ENCODE peak calls at places on chromosomes 5 and 9, in five cellular contexts. A, Q, Z, H and Y are unnamed samples.

GRCh38 chr9:135088979-135089847 is 1.7 kb downstream of the OLFM1 start:
- DNase-seq in A (no peak), Q (no peak), Z (no peak), H (no peak), Y (no peak)

GRCh38 chr5:124059200-124059599 is 547.2 kb downstream of the CSNK1G3 start:
- DNase-seq in Q (no peak), H (no peak), Z (no peak), A (no peak), Y (no peak)

GRCh38 chr5:91266184-91266705 is 116.9 kb downstream of the ARRDC3 start:
- DNase-seq in Z (no peak), Q (no peak), H (no peak), A (no peak), Y (no peak)

GRCh38 chr5:106154280-106154716 is 1516.4 kb downstream of the EFNA5 start:
- DNase-seq in H (no peak), Z (no peak), A (no peak), Q (no peak), Y (no peak)

GRCh38 chr5:43065384-43066230 is 25.5 kb upstream of the ANXA2R start:
- DNase-seq in A (peak; percentile 69), Z (peak; percentile 49), H (peak; percentile 63), Q (peak; percentile 26), Y (peak; percentile 79)

GRCh38 chr9:132142883-132143282 is 19.0 kb upstream of the NTNG2 start:
- DNase-seq in Q (no peak), A (no peak), H (no peak), Z (no peak), Y (no peak)

GRCh38 chr5:170427672-170428236 is 38.6 kb upstream of the KCNMB1 start:
- DNase-seq in H (no peak), Z (no peak), Q (no peak), A (no peak), Y (no peak)

GRCh38 chr9:34929506-34930102 is 28.5 kb upstream of the PHF24 start:
- DNase-seq in Q (no peak), A (peak; percentile 53), H (no peak), Z (no peak), Y (peak; percentile 9)

GRCh38 chr5:92177926-92178487 is 794.9 kb upstream of the ARRDC3 start:
- DNase-seq in H (no peak), Z (no peak), A (no peak), Q (no peak), Y (no peak)

GRCh38 chr9:113879906-113880305 is 3.8 kb downstream of the ZNF618 start:
- DNase-seq in H (no peak), A (no peak), Q (no peak), Z (no peak), Y (no peak)

GRCh38 chr9:93674580-93675335 is 98.4 kb downstream of the PHF2 start:
- DNase-seq in H (peak; percentile 38), A (peak; percentile 1), Q (no peak), Z (no peak), Y (no peak)

GRCh38 chr9:128823362-128823902 is 5.1 kb downstream of the ENDOG start:
- DNase-seq in H (no peak), Q (no peak), Z (no peak), A (no peak), Y (no peak)

GRCh38 chr9:127814619-127815511 is 12.2 kb downstream of the FPGS start:
- DNase-seq in A (no peak), H (no peak), Z (no peak), Q (no peak), Y (no peak)

GRCh38 chr9:127812009-127812408 is 9.3 kb downstream of the FPGS start:
- DNase-seq in A (no peak), Z (no peak), Q (no peak), H (no peak), Y (no peak)

GRCh38 chr9:127813739-127814226 is 11.1 kb downstream of the FPGS start:
- DNase-seq in H (no peak), Z (no peak), Q (no peak), A (no peak), Y (no peak)

GRCh38 chr9:127810378-127811187 is 7.9 kb downstream of the FPGS start:
- DNase-seq in Q (no peak), A (no peak), H (no peak), Z (no peak), Y (no peak)

DNA sequence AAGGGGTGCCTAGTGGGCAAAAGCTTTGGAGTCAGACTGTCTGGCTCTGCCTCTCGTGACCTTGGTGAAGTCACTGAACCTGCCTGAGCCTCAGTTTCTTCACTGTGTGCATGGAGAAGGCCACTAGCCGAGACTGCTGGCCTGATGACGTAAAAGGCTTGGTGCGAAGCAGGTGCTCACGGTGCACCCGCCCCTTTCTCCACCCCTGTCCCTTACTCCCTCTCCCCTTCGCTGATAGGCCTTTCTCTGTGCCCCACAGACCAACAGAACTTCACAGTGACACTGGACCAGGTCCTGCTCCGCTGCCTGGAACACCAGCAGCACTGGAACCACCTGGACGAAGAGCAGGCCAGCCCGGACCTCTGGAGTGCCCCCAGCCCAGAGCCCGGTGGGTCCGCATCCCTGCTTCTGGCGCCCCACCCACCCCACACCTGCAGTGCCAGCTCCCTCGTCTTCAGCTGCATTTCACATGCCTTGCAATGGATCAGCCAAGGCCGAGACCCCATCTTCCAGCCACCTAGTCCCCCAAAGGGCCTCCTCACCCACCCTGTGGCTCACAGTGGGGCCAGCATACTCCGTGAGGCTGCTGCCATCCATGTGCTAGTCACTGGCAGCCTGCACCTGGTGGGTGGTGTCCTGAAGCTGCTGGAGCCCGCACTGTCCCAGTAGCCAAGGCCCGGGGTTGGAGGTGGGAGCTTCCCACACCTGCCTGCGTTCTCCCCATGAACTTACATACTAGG is 10.4 kb downstream of the FPGS start:
- DNase-seq in Q (no peak), A (no peak), H (no peak), Z (no peak), Y (no peak)
- TF ChIP-seq POLR2A in Q (no peak), A (no peak), H (no peak), Z (no peak), Y (no peak)

GRCh38 chr9:96408409-96409280 is 9.5 kb downstream of the ZNF367 start:
- DNase-seq in Z (no peak), Q (no peak), H (no peak), A (no peak), Y (no peak)
- TF ChIP-seq POLR2A in Z (no peak), Q (no peak), H (no peak), A (no peak), Y (no peak)

GRCh38 chr9:133992780-133993634 is 883 bp upstream of the VAV2 start:
- DNase-seq in Z (peak; percentile 88), Q (peak; percentile 84), H (peak; percentile 80), A (peak; percentile 87), Y (peak; percentile 60)

GRCh38 chr9:133990366-133991210 is 1.5 kb downstream of the VAV2 start:
- DNase-seq in H (no peak), Q (no peak), Z (no peak), A (peak; percentile 92), Y (no peak)

GRCh38 chr9:133991964-133992779 is at the start of gene VAV2:
- DNase-seq in H (no peak), A (peak; percentile 84), Q (peak; percentile 46), Z (no peak), Y (no peak)

GRCh38 chr9:133989554-133990365 is 2.4 kb downstream of the VAV2 start:
- DNase-seq in H (no peak), A (no peak), Q (no peak), Z (no peak), Y (no peak)

GRCh38 chr9:133991211-133991921 is 758 bp downstream of the VAV2 start:
- DNase-seq in Q (no peak), Z (no peak), H (no peak), A (no peak), Y (no peak)
- TF ChIP-seq POLR2A in Q (no peak), Z (no peak), H (no peak), A (no peak), Y (no peak)

GRCh38 chr5:132849347-132849746 is 16.9 kb downstream of the GDF9 start:
- DNase-seq in Z (no peak), Q (no peak), A (peak; percentile 10), H (no peak), Y (no peak)
- TF ChIP-seq POLR2A in Z (no peak), Q (no peak), A (no peak), H (no peak), Y (no peak)

GRCh38 chr9:124658165-124659017 is 112.7 kb downstream of the NR6A1 start:
- DNase-seq in Q (peak; percentile 69), A (peak; percentile 90), Z (peak; percentile 65), H (no peak), Y (peak; percentile 76)
- TF ChIP-seq POLR2A in Q (peak; percentile 30), A (peak; percentile 94), Z (no peak), H (no peak), Y (peak; percentile 97)

DNA sequence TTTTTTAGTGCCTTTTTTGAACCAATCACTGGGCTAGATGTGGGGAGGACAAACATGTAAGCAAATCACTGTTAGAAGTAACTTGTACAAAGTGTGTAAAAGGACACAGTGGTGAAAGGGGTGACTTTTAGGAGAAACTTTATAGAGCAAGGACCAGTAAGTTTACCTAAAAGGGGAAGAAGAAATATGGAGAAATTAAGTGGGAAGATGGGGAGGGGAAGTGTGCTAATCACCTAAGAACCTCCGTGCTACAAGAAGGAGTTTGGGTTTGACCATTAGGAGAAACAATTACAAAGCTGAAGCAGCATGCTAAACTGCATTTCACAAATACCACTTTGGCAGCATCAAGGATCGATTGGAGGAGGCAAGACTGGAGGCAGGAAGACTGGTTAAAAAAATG is 17.3 kb downstream of the ITGA1 start:
- DNase-seq in H (no peak), Z (no peak), A (no peak), Q (no peak), Y (no peak)
- TF ChIP-seq POLR2A in H (no peak), Z (no peak), A (no peak), Q (no peak), Y (no peak)